ENCODE peak calls at places on chromosomes 1 and 21, in nine cellular contexts. E, W, U, M, Y, A, C, G and T are unnamed samples.

GRCh38 chr1:76390451-76390850 is 315.9 kb downstream of the ST6GALNAC3 start:
- DNase-seq in C (peak), A (no peak), E (no peak), U (no peak), M (no peak), G (no peak), Y (no peak), W (no peak), T (no peak)

GRCh38 chr1:8302181-8302681 is 15.7 kb upstream of the SLC45A1 start:
- DNase-seq in W (peak), C (peak), U (peak), Y (no peak), G (peak), A (no peak), E (no peak), M (no peak), T (peak)

GRCh38 chr1:152067150-152067549 is 21.7 kb downstream of the TCHHL1 start:
- DNase-seq in A (no peak), W (no peak), Y (no peak), G (no peak), E (no peak), U (no peak), M (no peak), C (no peak), T (no peak)

GRCh38 chr21:45087022-45087823 is 12.8 kb downstream of the ADARB1 start:
- DNase-seq in A (no peak), U (no peak), C (no peak), Y (no peak), M (no peak), G (no peak), E (no peak), W (peak), T (no peak)

GRCh38 chr1:230895452-230895851 is 27.1 kb upstream of the C1orf198 start:
- DNase-seq in U (no peak), W (no peak), C (no peak), E (no peak), A (no peak), Y (no peak), M (no peak), G (no peak), T (no peak)

GRCh38 chr1:182752077-182752826 is 37.3 kb upstream of the NPL start:
- DNase-seq in Y (peak), W (no peak), E (peak), G (peak), M (no peak), C (peak), U (no peak), A (no peak), T (peak)

GRCh38 chr1:145824499-145824842 is 471 bp downstream of the POLR3C start:
- DNase-seq in M (no peak), W (no peak), C (no peak), E (no peak), G (peak), Y (no peak), A (no peak), U (no peak), T (no peak)

GRCh38 chr1:85898861-85899260 is 190.6 kb upstream of the ZNHIT6 start:
- DNase-seq in Y (no peak), G (peak), W (no peak), U (no peak), C (no peak), A (no peak), E (no peak), M (no peak), T (no peak)

GRCh38 chr1:186568221-186568620 is 107.3 kb upstream of the PDC start:
- DNase-seq in M (no peak), U (no peak), C (no peak), Y (no peak), E (no peak), G (no peak), A (no peak), W (no peak), T (no peak)

GRCh38 chr1:103109291-103109920 is 1.1 kb upstream of the COL11A1 start:
- DNase-seq in W (no peak), A (no peak), Y (peak), C (no peak), U (peak), E (no peak), M (no peak), G (peak), T (no peak)

GRCh38 chr1:58465176-58465575 is 81.3 kb downstream of the OMA1 start:
- DNase-seq in G (no peak), M (no peak), Y (no peak), W (no peak), A (no peak), U (no peak), C (no peak), E (no peak), T (no peak)

GRCh38 chr1:215002471-215002870 is 80.1 kb upstream of the KCNK2 start:
- DNase-seq in U (no peak), M (no peak), Y (no peak), G (peak), E (no peak), C (no peak), W (peak), A (no peak), T (no peak)

GRCh38 chr1:170290971-170291370 is 145.2 kb downstream of the NTMT2 start:
- DNase-seq in W (no peak), C (no peak), Y (no peak), U (no peak), G (no peak), A (no peak), E (no peak), M (no peak), T (no peak)

GRCh38 chr21:45192332-45192731 is 95.4 kb downstream of the POFUT2 start:
- DNase-seq in W (no peak), A (no peak), M (no peak), E (no peak), G (no peak), C (no peak), U (peak), Y (no peak), T (no peak)

GRCh38 chr1:25616932-25617625 is 488 bp downstream of the MAN1C1 start:
- DNase-seq in M (peak), A (no peak), U (peak), E (no peak), Y (peak), G (no peak), W (no peak), C (no peak), T (peak)

GRCh38 chr1:169105434-169106094 is 926 bp upstream of the ATP1B1 start:
- DNase-seq in M (peak), E (no peak), W (no peak), C (peak), G (peak), A (peak), U (peak), Y (peak), T (peak)

GRCh38 chr21:28832013-28832714 is 160.5 kb downstream of the LTN1 start:
- DNase-seq in M (no peak), G (peak), U (no peak), W (peak), E (no peak), Y (no peak), A (no peak), C (no peak), T (no peak)

GRCh38 chr21:38343691-38344090 is 86.9 kb downstream of the KCNJ15 start:
- DNase-seq in G (peak), E (no peak), Y (no peak), A (no peak), U (no peak), W (peak), M (no peak), C (no peak), T (no peak)

GRCh38 chr1:24055681-24056080 is 56.3 kb downstream of the MYOM3 start:
- DNase-seq in A (no peak), Y (no peak), U (no peak), M (no peak), C (no peak), W (no peak), G (no peak), E (no peak), T (no peak)

GRCh38 chr1:211017066-211017691 is 116.8 kb downstream of the KCNH1 start:
- DNase-seq in A (no peak), U (no peak), W (peak), Y (no peak), E (no peak), M (no peak), C (no peak), G (no peak), T (peak)

GRCh38 chr1:167562697-167563096 is 9.1 kb upstream of the CREG1 start:
- DNase-seq in M (no peak), G (no peak), E (no peak), Y (no peak), A (no peak), U (no peak), C (no peak), W (peak), T (no peak)

GRCh38 chr1:221335161-221336101 is 406.5 kb downstream of the DUSP10 start:
- DNase-seq in G (peak), E (no peak), U (peak), W (peak), C (peak), Y (no peak), A (no peak), M (no peak), T (peak)

GRCh38 chr1:168521391-168522000 is 22.3 kb downstream of the XCL2 start:
- DNase-seq in A (no peak), E (no peak), G (no peak), W (no peak), Y (no peak), C (no peak), U (no peak), M (no peak), T (no peak)

GRCh38 chr21:35147439-35147838 is 98.3 kb upstream of the RUNX1 start:
- DNase-seq in G (peak), C (no peak), E (no peak), A (no peak), Y (no peak), W (no peak), U (no peak), M (no peak), T (no peak)

GRCh38 chr1:168498159-168498609 is 45.6 kb downstream of the XCL2 start:
- DNase-seq in M (no peak), U (no peak), E (no peak), G (no peak), A (no peak), Y (no peak), C (no peak), W (peak), T (no peak)

GRCh38 chr1:234478152-234478480 is 863 bp downstream of the TARBP1 start:
- DNase-seq in W (no peak), A (peak), E (no peak), U (peak), M (peak), C (peak), Y (no peak), G (peak), T (peak)

GRCh38 chr1:156194300-156194652 is 372 bp downstream of the SLC25A44 start:
- DNase-seq in W (no peak), A (no peak), U (no peak), G (no peak), E (no peak), Y (no peak), C (no peak), M (no peak), T (no peak)